ENCODE peak calls at places on chromosomes 13 and 19, in eight cellular contexts. Q, N, Z, R, F, E, O and C are unnamed samples.

GRCh38 chr13:77516342-77516789 is 19.1 kb upstream of the SCEL start:
- DNase-seq in Q (no peak), N (no peak), Z (no peak), R (peak; percentile 14), F (no peak), E (no peak), O (no peak), C (no peak)

GRCh38 chr19:40686882-40687524 is 3.4 kb downstream of the NUMBL start:
- DNase-seq in Q (no peak), N (peak; percentile 69), Z (no peak), R (no peak), F (no peak), E (no peak), O (no peak), C (no peak)

GRCh38 chr13:96003304-96003703 is 49.9 kb downstream of the UGGT2 start:
- DNase-seq in Q (no peak), N (no peak), Z (no peak), R (no peak), F (no peak), E (no peak), O (no peak), C (peak; percentile 54)

GRCh38 chr13:110187501-110188161 is 119.3 kb downstream of the COL4A1 start:
- DNase-seq in Q (no peak), N (no peak), Z (no peak), R (no peak), F (no peak), E (no peak), O (no peak), C (no peak)

GRCh38 chr13:112331675-112332074 is 44.5 kb upstream of the SPACA7 start:
- DNase-seq in Q (no peak), N (no peak), Z (no peak), R (no peak), F (no peak), E (no peak), O (no peak), C (no peak)

GRCh38 chr19:5255602-5256231 is 84.9 kb downstream of the PTPRS start:
- DNase-seq in Q (no peak), N (no peak), Z (no peak), R (no peak), F (no peak), E (no peak), O (no peak), C (peak; percentile 10)

GRCh38 chr19:52224211-52224610 is 34.4 kb downstream of the PPP2R1A start:
- DNase-seq in Q (no peak), N (no peak), Z (no peak), R (no peak), F (no peak), E (no peak), O (no peak), C (no peak)

GRCh38 chr19:7250057-7250596 is 44.1 kb downstream of the INSR start:
- DNase-seq in Q (no peak), N (no peak), Z (no peak), R (no peak), F (no peak), E (no peak), O (no peak), C (no peak)

GRCh38 chr13:43023244-43023931 is at the start of gene DNAJC15:
- DNase-seq in Q (no peak), N (peak; percentile 91), Z (peak; percentile 48), R (peak; percentile 92), F (peak; percentile 63), E (peak; percentile 53), O (no peak), C (peak; percentile 89)

GRCh38 chr13:24899601-24900000 is 135.6 kb downstream of the RNF17 start:
- DNase-seq in Q (no peak), N (no peak), Z (no peak), R (no peak), F (no peak), E (no peak), O (no peak), C (no peak)

GRCh38 chr19:29665826-29666633 is 769 bp downstream of the PLEKHF1 start:
- DNase-seq in Q (peak; percentile 25), N (peak; percentile 70), Z (no peak), R (peak; percentile 77), F (no peak), E (no peak), O (no peak), C (no peak)

GRCh38 chr13:113862191-113862765 is 1.6 kb downstream of the GAS6 start:
- DNase-seq in Q (no peak), N (peak; percentile 62), Z (no peak), R (no peak), F (no peak), E (no peak), O (no peak), C (no peak)

GRCh38 chr19:39131255-39131755 is 5.7 kb downstream of the PAK4 start:
- DNase-seq in Q (no peak), N (no peak), Z (no peak), R (no peak), F (no peak), E (no peak), O (no peak), C (no peak)

GRCh38 chr13:40064154-40064713 is 408.8 kb downstream of the COG6 start:
- DNase-seq in Q (no peak), N (no peak), Z (no peak), R (no peak), F (no peak), E (no peak), O (no peak), C (no peak)